ENCODE peak calls at places on chromosomes 3 and 15, in seven cellular contexts. R, U, G, Y, I, V and D are unnamed samples. For H3K36me3 and H3K27me3, the result is how much of the 10 kb centered on the place peaks cover.

GRCh38 chr3:13579089-13579488 is 30.2 kb downstream of the FBLN2 start:
- DNase-seq in R (no peak), U (no peak), G (no peak), Y (no peak), I (no peak), V (no peak), D (no peak)

GRCh38 chr15:86690566-86690965 is 610.9 kb downstream of the AGBL1 start:
- DNase-seq in R (no peak), U (no peak), G (no peak), Y (no peak), I (no peak), V (no peak), D (peak)

GRCh38 chr3:193731656-193732055 is 138.6 kb downstream of the OPA1 start:
- DNase-seq in R (no peak), U (no peak), G (no peak), Y (no peak), I (no peak), V (no peak), D (no peak)

GRCh38 chr15:101180620-101181307 is 71.1 kb downstream of the CHSY1 start:
- DNase-seq in R (no peak), U (no peak), G (no peak), Y (no peak), I (no peak), V (no peak), D (no peak)

GRCh38 chr3:41290736-41291135 is 91.4 kb downstream of the CTNNB1 start:
- DNase-seq in R (no peak), U (no peak), G (no peak), Y (no peak), I (no peak), V (no peak), D (no peak)

GRCh38 chr3:149968216-149968615 is 2.5 kb downstream of the PFN2 start:
- DNase-seq in R (no peak), U (no peak), G (no peak), Y (no peak), I (no peak), V (no peak), D (no peak)

GRCh38 chr3:30693470-30694120 is 87.2 kb downstream of the TGFBR2 start:
- DNase-seq in R (no peak), U (no peak), G (peak), Y (peak), I (no peak), V (peak), D (peak)

GRCh38 chr3:183085634-183086390 is 13.5 kb downstream of the MCCC1 start:
- DNase-seq in R (no peak), U (no peak), G (peak), Y (no peak), I (no peak), V (peak), D (peak)

GRCh38 chr3:195897081-195897852 is 11.1 kb downstream of the TNK2 start:
- DNase-seq in R (peak), U (peak), G (no peak), Y (no peak), I (no peak), V (peak), D (peak)

GRCh38 chr3:11199902-11200678 is 45.8 kb downstream of the HRH1 start:
- DNase-seq in R (no peak), U (no peak), G (no peak), Y (no peak), I (peak), V (no peak), D (no peak)

GRCh38 chr3:64732570-64732969 is 44.8 kb upstream of the ADAMTS9 start:
- DNase-seq in R (no peak), U (no peak), G (no peak), Y (no peak), I (no peak), V (no peak), D (no peak)

GRCh38 chr3:37855363-37855970 is 6.2 kb upstream of the CTDSPL start:
- DNase-seq in R (peak), U (peak), G (peak), Y (peak), I (peak), V (peak), D (peak)

GRCh38 chr15:47027322-47027946 is 689.9 kb upstream of the SEMA6D start:
- DNase-seq in R (no peak), U (no peak), G (no peak), Y (no peak), I (no peak), V (peak), D (peak)

GRCh38 chr15:64774556-64775523 is 549 bp downstream of the RBPMS2 start:
- DNase-seq in R (peak), U (peak), G (peak), Y (no peak), I (no peak), V (peak), D (peak)

GRCh38 chr3:149374391-149374790 is 3.1 kb downstream of the TM4SF1 start:
- DNase-seq in R (no peak), U (no peak), G (no peak), Y (no peak), I (no peak), V (no peak), D (no peak)

GRCh38 chr15:100692259-100692658 is 89.9 kb downstream of the ASB7 start:
- DNase-seq in R (peak), U (no peak), G (no peak), Y (no peak), I (no peak), V (no peak), D (no peak)

GRCh38 chr15:81419304-81419943 is 45.4 kb upstream of the TMC3 start:
- DNase-seq in R (no peak), U (no peak), G (no peak), Y (no peak), I (no peak), V (no peak), D (peak)

GRCh38 chr3:144801890-144802289 is 830.3 kb downstream of the DIPK2A start:
- DNase-seq in R (no peak), U (no peak), G (no peak), Y (no peak), I (no peak), V (no peak), D (no peak)

GRCh38 chr15:67472957-67473356 is 48.0 kb upstream of the C15orf61 start:
- DNase-seq in R (no peak), U (no peak), G (no peak), Y (no peak), I (no peak), V (no peak), D (no peak)

GRCh38 chr3:37887062-37887461 is 25.4 kb downstream of the CTDSPL start:
- DNase-seq in R (no peak), U (no peak), G (peak), Y (no peak), I (no peak), V (no peak), D (no peak)

GRCh38 chr3:64686446-64686908 is 1.3 kb downstream of the ADAMTS9 start:
- DNase-seq in R (no peak), U (peak), G (peak), Y (peak), I (no peak), V (peak), D (peak)

GRCh38 chr3:114848087-114848486 is 299.0 kb downstream of the ZBTB20 start:
- DNase-seq in R (no peak), U (peak), G (peak), Y (no peak), I (no peak), V (no peak), D (no peak)

GRCh38 chr15:60328852-60329443 is 68.8 kb downstream of the ANXA2 start:
- DNase-seq in R (no peak), U (no peak), G (peak), Y (peak), I (no peak), V (peak), D (no peak)

GRCh38 chr15:81497226-81497625 is 123.2 kb upstream of the TMC3 start:
- DNase-seq in R (no peak), U (no peak), G (no peak), Y (no peak), I (no peak), V (no peak), D (no peak)

GRCh38 chr15:90315276-90315982 is 36.7 kb upstream of the ZNF774 start:
- DNase-seq in R (peak), U (peak), G (peak), Y (no peak), I (peak), V (no peak), D (no peak)

GRCh38 chr15:87155771-87156170 is 1076.1 kb downstream of the AGBL1 start:
- DNase-seq in R (no peak), U (no peak), G (no peak), Y (no peak), I (no peak), V (no peak), D (no peak)

GRCh38 chr3:79253704-79254103 is 514.1 kb downstream of the ROBO1 start:
- DNase-seq in R (no peak), U (no peak), G (no peak), Y (no peak), I (no peak), V (no peak), D (no peak)

GRCh38 chr15:54045397-54045796 is 67.2 kb downstream of the UNC13C start:
- DNase-seq in R (no peak), U (no peak), G (no peak), Y (no peak), I (no peak), V (no peak), D (peak)

DNA sequence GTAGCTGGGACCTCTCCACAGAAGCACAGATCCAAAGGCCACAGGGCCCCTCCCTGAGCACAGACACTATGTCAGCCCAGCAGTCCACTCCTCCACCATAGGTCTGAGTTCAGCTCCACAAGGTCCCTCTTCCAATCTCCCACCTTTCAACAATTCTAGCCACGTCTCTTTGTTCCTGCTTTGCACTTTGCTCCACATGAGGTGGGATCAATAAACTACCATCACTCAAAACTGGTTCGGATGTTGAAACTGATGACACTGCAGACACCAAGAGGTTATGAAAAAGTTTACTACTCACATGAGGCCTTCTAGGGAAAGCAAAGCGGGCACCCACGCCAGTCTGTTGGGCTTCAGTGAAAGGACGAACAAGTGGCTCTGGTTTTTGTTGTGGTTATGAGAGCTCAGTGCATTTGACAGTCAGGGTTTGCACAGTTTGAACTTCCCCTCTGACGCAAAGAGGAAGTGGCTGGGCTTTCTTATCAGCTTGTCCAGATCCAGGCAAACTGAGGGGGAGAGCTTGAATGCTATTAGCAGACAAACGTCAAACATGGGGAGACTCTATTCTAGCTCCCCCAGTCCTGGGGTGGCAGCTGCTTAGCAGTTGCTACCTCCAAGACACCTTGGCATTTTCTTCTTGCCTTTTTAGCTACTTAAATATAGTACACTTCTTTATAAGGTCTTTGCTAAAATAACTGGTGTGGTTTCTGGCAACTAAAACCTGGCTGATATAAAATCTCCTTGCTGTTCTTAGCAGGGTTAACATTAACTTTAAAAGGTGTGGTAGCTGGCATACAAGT is 37.8 kb downstream of the ZNF445 start:
- DNase-seq in R (peak), U (peak), G (peak), Y (no peak), I (peak), V (peak), D (no peak)
- H3K4me3 ChIP-seq in R (no peak), U (peak), G (no peak), Y (no peak), I (peak), V (no peak), D (no peak)

GRCh38 chr3:52202384-52203077 is 4.6 kb downstream of the ALAS1 start:
- DNase-seq in R (no peak), U (no peak), G (no peak), Y (no peak), I (no peak), V (no peak), D (no peak)
- H3K36me3 ChIP-seq in R (under half), U (under half), G (under half), Y (half or more), I (under half), V (half or more), D (under half)

GRCh38 chr3:48247401-48247807 is 6.5 kb downstream of the ZNF589 start:
- DNase-seq in R (no peak), U (no peak), G (no peak), Y (no peak), I (peak), V (no peak), D (peak)
- H3K27me3 ChIP-seq in R (under half), U (under half), G (under half), Y (under half), I (under half), V (under half), D (under half)

GRCh38 chr3:48663489-48664312 is 1.0 kb upstream of the CELSR3 start:
- DNase-seq in R (peak), U (peak), G (peak), Y (peak), I (peak), V (peak), D (peak)
- H3K4me3 ChIP-seq in R (peak), U (peak), G (no peak), Y (peak), I (peak), V (peak), D (peak)